ENCODE peak calls at places on chromosomes 1 and 21, in six cellular contexts. P is esophagus squamous epithelium, T is Daoy, X is ELF-1, C is HCEC 1CT, E is left ventricle myocardium superior. R is an unnamed sample.

GRCh38 chr21:35252831-35253230 is 203.7 kb upstream of the RUNX1 start:
- DNase-seq in P (no peak), T (peak; percentile 26), X (no peak), C (peak; percentile 91), E (no peak), R (no peak)

GRCh38 chr21:46289655-46290178 is 3.6 kb downstream of the YBEY start:
- DNase-seq in P (no peak), T (no peak), X (no peak), C (no peak), E (no peak), R (no peak)

GRCh38 chr1:104830534-104830933 is 1080.8 kb downstream of the AMY1C start:
- DNase-seq in P (no peak), T (no peak), X (no peak), C (no peak), E (no peak), R (no peak)

GRCh38 chr1:212597495-212597894 is 11.1 kb upstream of the ATF3 start:
- DNase-seq in P (no peak), T (no peak), X (no peak), C (no peak), E (no peak), R (no peak)

GRCh38 chr1:226558293-226558692 is 9.7 kb downstream of the STUM start:
- DNase-seq in P (no peak), T (no peak), X (no peak), C (no peak), E (no peak), R (no peak)

GRCh38 chr1:145846191-145846590 is 761 bp downstream of the NUDT17 start:
- DNase-seq in P (no peak), T (peak; percentile 27), X (peak; percentile 47), C (peak; percentile 18), E (no peak), R (no peak)

GRCh38 chr1:37633950-37634553 is 640 bp downstream of the RSPO1 start:
- DNase-seq in P (no peak), T (peak; percentile 12), X (peak; percentile 47), C (no peak), E (no peak), R (no peak)

GRCh38 chr1:1137256-1138045 is 21.6 kb upstream of the C1orf159 start:
- DNase-seq in P (no peak), T (no peak), X (no peak), C (no peak), E (no peak), R (no peak)

GRCh38 chr1:21852282-21853129 is 40.4 kb downstream of the LDLRAD2 start:
- DNase-seq in P (no peak), T (no peak), X (no peak), C (no peak), E (no peak), R (no peak)

GRCh38 chr1:65209005-65209885 is 61.2 kb downstream of the AK4 start:
- DNase-seq in P (no peak), T (peak; percentile 28), X (peak; percentile 4), C (peak; percentile 42), E (no peak), R (no peak)

R was measured in Right ventricle myocardium inferior.